ENCODE peak calls at places on chromosomes 16 and 17, in eight cellular contexts. R is breast epithelium, Q is prostate gland, A is K562, X is vagina, M is GM12892, U is transverse colon, G is endothelial cell of umbilical vein. Z is an unnamed sample.

GRCh38 chr17:17564896-17565295 is 26.6 kb downstream of the PEMT start:
- DNase-seq in Q (no peak), X (no peak), A (no peak), M (no peak), U (no peak), R (no peak), G (no peak), Z (no peak)

GRCh38 chr16:16150117-16150877 is 73.0 kb downstream of the ABCC6 start:
- DNase-seq in A (no peak), U (peak), G (peak), M (no peak), Q (peak), R (peak), X (no peak), Z (no peak)

GRCh38 chr17:64147110-64148016 is 17.4 kb upstream of the ERN1 start:
- DNase-seq in A (peak), U (no peak), Q (no peak), G (peak), M (no peak), X (no peak), R (no peak), Z (no peak)

GRCh38 chr17:7651097-7651958 is 602 bp downstream of the ATP1B2 start:
- DNase-seq in M (no peak), R (no peak), G (no peak), A (peak), X (no peak), U (no peak), Q (no peak), Z (no peak)

GRCh38 chr16:53566568-53566967 is 63.6 kb upstream of the AKTIP start:
- DNase-seq in R (no peak), Q (no peak), U (no peak), A (no peak), X (no peak), M (no peak), G (no peak), Z (no peak)

GRCh38 chr17:44919885-44920564 is 4.7 kb upstream of the GFAP start:
- DNase-seq in R (peak), G (peak), A (peak), M (peak), X (no peak), U (peak), Q (peak), Z (peak)

GRCh38 chr17:43702636-43703035 is 40.9 kb upstream of the MEOX1 start:
- DNase-seq in R (no peak), Q (no peak), X (no peak), M (no peak), U (no peak), A (peak), G (no peak), Z (no peak)

GRCh38 chr17:75481194-75482059 is 25.0 kb downstream of the TMEM94 start:
- DNase-seq in A (no peak), U (no peak), R (no peak), G (no peak), X (no peak), M (no peak), Q (no peak), Z (no peak)

GRCh38 chr16:19745286-19746018 is 27.4 kb downstream of the IQCK start:
- DNase-seq in X (no peak), M (no peak), U (no peak), Q (no peak), G (no peak), R (no peak), A (no peak), Z (no peak)

GRCh38 chr17:61981323-61981722 is 53.5 kb upstream of the INTS2 start:
- DNase-seq in U (no peak), Q (no peak), A (no peak), G (no peak), R (no peak), X (no peak), M (no peak), Z (no peak)

GRCh38 chr17:7992516-7992915 is 9.9 kb upstream of the GUCY2D start:
- DNase-seq in U (no peak), Q (no peak), R (no peak), X (no peak), A (no peak), M (no peak), G (no peak), Z (no peak)

GRCh38 chr17:76709077-76709950 is 1.5 kb downstream of the MXRA7 start:
- DNase-seq in A (peak), G (no peak), U (peak), X (no peak), R (peak), M (no peak), Q (peak), Z (peak)

GRCh38 chr16:9102379-9102778 is 10.9 kb downstream of the HAPSTR1 start:
- DNase-seq in A (no peak), Q (no peak), R (peak), U (no peak), G (no peak), M (no peak), X (no peak), Z (no peak)

GRCh38 chr17:59349178-59349577 is 17.7 kb downstream of the YPEL2 start:
- DNase-seq in M (no peak), Q (no peak), G (no peak), U (no peak), A (no peak), R (no peak), X (no peak), Z (no peak)

GRCh38 chr17:81967533-81968395 is 6.8 kb upstream of the NOTUM start:
- DNase-seq in X (no peak), U (peak), A (peak), Q (peak), G (no peak), M (peak), R (peak), Z (peak)

GRCh38 chr17:38326996-38327792 is 16.6 kb downstream of the GPR179 start:
- DNase-seq in X (no peak), G (no peak), Q (no peak), M (no peak), A (no peak), R (no peak), U (no peak), Z (no peak)

GRCh38 chr16:4316732-4317461 is 1.0 kb downstream of the GLIS2 start:
- DNase-seq in A (no peak), G (peak), U (peak), X (no peak), Q (no peak), R (no peak), M (no peak), Z (peak)

GRCh38 chr17:73265646-73266640 is 4.3 kb upstream of the CPSF4L start:
- DNase-seq in M (no peak), R (peak), G (no peak), X (no peak), U (no peak), A (no peak), Q (no peak), Z (no peak)

GRCh38 chr17:41647038-41647813 is 22.9 kb upstream of the KRT17 start:
- DNase-seq in R (no peak), X (no peak), G (no peak), U (no peak), A (no peak), M (no peak), Q (no peak), Z (no peak)

GRCh38 chr17:40516581-40517285 is 15.3 kb upstream of the TNS4 start:
- DNase-seq in Q (no peak), G (no peak), R (no peak), M (peak), X (no peak), U (peak), A (peak), Z (no peak)

GRCh38 chr16:75038036-75038959 is 39.5 kb downstream of the ZNRF1 start:
- DNase-seq in U (no peak), M (no peak), Q (no peak), G (no peak), A (peak), X (no peak), R (no peak), Z (no peak)

GRCh38 chr16:67562526-67562917 is at the start of gene CTCF:
- DNase-seq in Q (peak), R (no peak), A (peak), M (no peak), X (no peak), G (peak), U (peak), Z (peak)

GRCh38 chr16:67562918-67563707 is 787 bp downstream of the CTCF start:
- DNase-seq in A (peak), Q (peak), M (no peak), G (peak), X (no peak), R (peak), U (peak), Z (peak)

GRCh38 chr16:67561824-67562525 is 351 bp upstream of the CTCF start:
- DNase-seq in A (peak), R (peak), Q (peak), X (peak), M (peak), U (peak), G (peak), Z (peak)

GRCh38 chr16:67565470-67566100 is 3.3 kb downstream of the CTCF start:
- DNase-seq in A (no peak), Q (no peak), R (no peak), M (no peak), X (no peak), U (no peak), G (no peak), Z (no peak)

DNA sequence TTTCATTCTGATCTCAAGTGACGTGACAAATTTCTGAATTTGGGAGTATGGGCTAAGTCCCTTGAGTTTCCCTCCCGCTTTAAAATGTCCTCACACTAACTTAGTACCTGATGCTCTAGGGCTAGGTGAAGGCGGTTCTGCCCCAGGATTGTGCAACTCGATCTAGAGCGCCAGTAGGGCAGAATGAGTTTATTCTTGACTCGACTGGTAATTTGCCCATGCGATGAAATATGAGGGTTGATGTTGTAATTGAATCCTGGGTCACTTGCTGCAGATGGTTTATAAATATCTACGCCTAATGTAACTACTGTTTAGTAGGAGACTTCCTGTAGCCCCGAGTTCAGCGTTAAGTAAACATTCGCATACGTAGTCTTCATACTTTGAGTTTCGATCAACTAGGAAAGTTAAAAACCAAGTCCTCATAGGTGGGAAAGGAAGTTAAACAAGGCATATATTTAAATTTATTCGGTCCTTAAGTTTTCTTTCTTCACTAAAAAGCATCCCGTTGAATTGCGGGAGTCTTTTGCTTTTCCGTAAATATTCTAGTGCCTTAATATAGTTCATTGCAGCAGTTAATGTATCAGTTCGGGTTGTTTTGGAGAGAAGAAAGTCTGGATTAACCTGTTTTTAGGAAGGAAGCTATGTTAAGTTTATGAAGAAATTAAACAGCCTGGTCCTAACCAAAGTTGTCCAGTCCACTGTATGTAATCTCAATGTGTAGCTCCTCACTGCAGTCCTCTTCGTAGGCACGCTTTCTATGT is 1.6 kb downstream of the CTCF start:
- DNase-seq in R (peak), X (peak), G (peak), U (peak), A (no peak), Q (peak), M (no peak), Z (peak)
- TF ChIP-seq POLR2A in R (no peak), X (peak), G (no peak), U (no peak), A (no peak), Q (peak), M (no peak), Z (no peak)

GRCh38 chr17:3976675-3977171 is 12.5 kb upstream of the ATP2A3 start:
- DNase-seq in X (no peak), G (no peak), Q (peak), M (no peak), A (no peak), U (peak), R (peak), Z (peak)
- TF ChIP-seq POLR2AphosphoS5 in X (no peak), G (no peak), Q (peak), M (no peak), A (no peak), U (peak), R (peak), Z (peak)

DNA sequence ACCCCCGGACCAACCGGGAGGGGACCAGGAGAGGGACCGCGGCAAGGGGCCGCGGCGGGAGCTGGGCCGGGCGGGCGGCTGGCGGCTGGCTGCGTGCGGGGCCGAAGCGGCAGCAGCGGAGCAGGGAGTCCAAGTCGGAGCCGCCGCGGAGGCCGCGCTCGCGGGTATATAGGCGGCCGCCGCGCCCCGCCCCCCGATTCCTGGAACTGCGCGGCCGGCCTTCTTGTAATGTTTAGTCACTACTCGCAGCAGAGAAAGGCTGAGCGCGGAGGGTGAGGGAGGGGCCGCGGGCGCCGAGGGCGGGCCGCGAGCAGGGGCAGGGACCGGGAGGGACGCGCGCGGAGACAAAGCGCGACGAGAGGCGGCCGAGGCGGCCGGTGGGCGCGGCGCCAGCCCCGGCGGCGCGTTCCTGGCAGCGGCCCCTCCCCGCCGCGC is at the start of gene SOCS3:
- DNase-seq in Q (peak), G (peak), A (peak), M (peak), X (peak), R (peak), U (peak), Z (peak)
- TF ChIP-seq POLR2A in Q (peak), G (peak), A (peak), M (peak), X (peak), R (peak), U (peak), Z (no peak)

GRCh38 chr17:3157218-3157617 is 29.9 kb upstream of the OR1G1 start:
- DNase-seq in Q (no peak), G (no peak), U (no peak), M (no peak), R (no peak), A (no peak), X (no peak), Z (no peak)
- TF ChIP-seq POLR2AphosphoS5 in Q (no peak), G (no peak), U (no peak), M (no peak), R (no peak), A (no peak), X (no peak), Z (no peak)